ENCODE peak calls at places on chromosomes 13 and 19, in six cellular contexts. Y is body of pancreas; T is CD8-positive, alpha-beta T cell; D is PC-9; L is heart left ventricle; H is lower lobe of right lung. C is an unnamed sample. For H3K4me1 and H3K36me3, the result is how much of the 10 kb centered on the place peaks cover.

GRCh38 chr13:45851171-45851889 is at the start of gene SIAH3:
- DNase-seq in H (no peak), L (no peak), Y (peak), T (peak), D (no peak), C (no peak)

GRCh38 chr19:35764432-35765315 is 6.7 kb downstream of the PROSER3 start:
- DNase-seq in T (no peak), D (no peak), L (peak), H (no peak), Y (no peak), C (no peak)

GRCh38 chr19:3976495-3977241 is 5.8 kb upstream of the DAPK3 start:
- DNase-seq in T (no peak), H (no peak), Y (no peak), L (no peak), D (no peak), C (no peak)

GRCh38 chr13:54536112-54536511 is 1507.5 kb downstream of the OLFM4 start:
- DNase-seq in Y (no peak), D (no peak), H (no peak), L (no peak), T (no peak), C (no peak)

GRCh38 chr19:10669246-10669645 is 15.1 kb downstream of the ILF3 start:
- DNase-seq in L (peak), D (no peak), Y (no peak), T (no peak), H (no peak), C (no peak)

GRCh38 chr19:14167594-14168138 is 31.3 kb upstream of the ASF1B start:
- DNase-seq in L (peak), D (no peak), Y (no peak), H (no peak), T (no peak), C (no peak)

GRCh38 chr13:32850311-32851052 is 165.7 kb upstream of the KL start:
- DNase-seq in L (no peak), Y (no peak), T (no peak), D (no peak), H (no peak), C (no peak)

GRCh38 chr19:54172764-54173699 is at the start of gene TMC4:
- DNase-seq in L (no peak), D (peak), H (peak), Y (peak), T (no peak), C (peak)

GRCh38 chr19:53333071-53333465 is 481 bp upstream of the ZNF845 start:
- DNase-seq in H (peak), Y (peak), D (no peak), T (peak), L (peak), C (peak)

GRCh38 chr19:49295208-49295880 is 29.6 kb downstream of the SLC6A16 start:
- DNase-seq in H (no peak), D (no peak), Y (no peak), T (no peak), L (no peak), C (no peak)

GRCh38 chr13:100394005-100394695 is 194.4 kb downstream of the GGACT start:
- DNase-seq in L (no peak), T (no peak), Y (no peak), D (no peak), H (no peak), C (no peak)

GRCh38 chr13:110564472-110564985 is 3.0 kb upstream of the RAB20 start:
- DNase-seq in L (no peak), T (no peak), H (no peak), Y (no peak), D (no peak), C (no peak)

GRCh38 chr13:112063807-112064206 is 3.1 kb upstream of the SOX1 start:
- DNase-seq in D (no peak), T (no peak), Y (no peak), H (no peak), L (no peak), C (no peak)

GRCh38 chr13:27269114-27269665 is 1.4 kb upstream of the RASL11A start:
- DNase-seq in T (no peak), L (no peak), Y (no peak), D (peak), H (no peak), C (no peak)

GRCh38 chr19:29263305-29264080 is 50.5 kb upstream of the UQCRFS1 start:
- DNase-seq in Y (peak), T (no peak), D (no peak), H (no peak), L (no peak), C (peak)

GRCh38 chr13:42876810-42877550 is 95.6 kb downstream of the FAM216B start:
- DNase-seq in D (peak), H (no peak), T (no peak), L (no peak), Y (no peak), C (no peak)

GRCh38 chr13:33351324-33351723 is 65.8 kb upstream of the STARD13 start:
- DNase-seq in D (no peak), T (no peak), Y (no peak), H (no peak), L (no peak), C (no peak)

GRCh38 chr13:44573790-44574465 is 2.2 kb downstream of the TSC22D1 start:
- DNase-seq in H (no peak), T (no peak), L (no peak), D (peak), Y (peak), C (peak)

DNA sequence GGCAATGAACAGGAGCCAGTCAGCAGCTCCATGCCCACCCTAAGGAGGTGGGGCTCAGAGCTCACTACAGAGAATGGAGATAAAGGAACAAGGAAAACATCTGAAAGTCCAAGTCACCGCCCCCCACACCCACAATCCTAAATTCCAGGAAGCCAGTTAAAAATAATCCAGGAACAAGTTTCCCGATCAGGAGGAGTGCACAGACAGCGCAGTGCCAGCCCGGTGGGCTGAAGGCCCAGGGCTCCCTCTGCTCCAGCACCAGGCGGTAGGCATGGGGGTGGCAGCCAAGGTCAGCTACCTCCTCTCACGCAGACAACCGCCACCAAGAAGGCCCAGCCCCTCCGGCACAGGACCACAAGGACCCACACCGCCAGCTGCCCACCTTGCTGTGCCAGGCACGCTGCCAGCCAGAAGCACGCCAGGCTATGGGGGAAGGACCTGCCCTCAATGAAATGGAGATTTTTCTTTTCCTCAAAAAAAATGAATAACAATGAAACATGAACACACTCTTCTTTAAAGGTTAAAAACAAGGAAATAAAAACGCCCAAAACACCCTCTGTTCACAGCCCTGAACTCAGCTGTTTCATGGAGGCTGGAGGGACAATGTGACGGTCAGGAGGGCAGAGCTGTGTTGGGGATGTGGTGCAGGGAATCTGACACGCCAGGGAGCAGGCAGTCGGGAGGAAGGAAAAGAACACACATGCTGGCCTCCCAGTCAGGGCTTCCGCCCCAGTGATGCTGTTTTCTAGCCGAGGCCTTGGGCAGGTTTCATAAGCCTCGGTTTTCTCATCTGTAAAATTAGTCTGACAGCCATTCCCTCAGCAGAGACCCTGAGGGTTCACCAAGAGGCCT is 11.0 kb downstream of the STK24 start:
- DNase-seq in L (peak), Y (peak), T (no peak), H (no peak), D (no peak), C (no peak)
- H3K4me3 ChIP-seq in L (no peak), Y (no peak), T (no peak), H (no peak), D (no peak), C (no peak)

DNA sequence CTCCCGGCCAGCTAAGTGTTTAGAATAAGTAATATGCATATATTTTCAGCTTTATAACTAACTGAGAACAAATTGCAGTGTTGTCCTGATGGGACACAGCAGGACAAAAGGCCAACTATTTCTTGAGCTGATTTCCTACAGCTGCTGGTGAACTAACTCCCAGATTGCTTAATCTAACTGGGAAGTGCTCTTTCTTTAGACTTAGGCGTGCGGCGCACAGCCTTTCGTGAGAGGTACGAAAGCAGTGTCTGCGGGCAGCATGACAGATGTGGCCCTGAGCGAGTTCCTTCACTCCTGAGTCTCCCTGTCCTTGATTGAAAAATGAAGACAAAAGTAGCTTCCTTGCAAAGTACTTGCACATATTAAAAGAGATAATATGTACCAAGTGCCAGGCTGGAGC is 47.3 kb upstream of the NPAS1 start:
- DNase-seq in Y (no peak), T (no peak), H (no peak), D (peak), L (no peak), C (no peak)
- H3K4me1 ChIP-seq in Y (under half), T (under half), H (under half), D (under half), L (half or more), C (under half)

DNA sequence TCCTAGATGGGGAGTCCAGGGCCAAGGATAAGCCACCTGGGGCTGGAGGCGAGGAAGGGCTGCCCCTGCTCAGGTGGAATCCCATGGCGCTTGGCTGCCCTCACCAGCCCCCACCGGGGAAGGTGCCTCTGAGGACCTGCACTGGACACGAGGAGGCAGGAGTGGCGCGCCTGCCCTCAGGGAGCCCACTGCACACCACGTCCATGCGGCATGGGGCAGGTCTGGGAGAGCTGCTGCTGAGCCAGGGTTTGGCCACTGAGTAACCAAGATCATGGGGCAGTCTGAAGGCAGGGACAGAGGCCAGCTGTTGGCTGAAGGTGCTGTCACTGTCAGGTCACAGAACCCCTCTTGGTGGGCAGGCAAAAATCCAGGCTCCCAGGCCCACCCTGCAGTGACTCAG is 25.9 kb downstream of the ELAVL1 start:
- DNase-seq in H (peak), L (no peak), D (no peak), T (no peak), Y (no peak), C (no peak)
- H3K36me3 ChIP-seq in H (half or more), L (half or more), D (under half), T (under half), Y (under half), C (under half)

GRCh38 chr19:45564131-45564780 is 20.3 kb downstream of the OPA3 start:
- DNase-seq in L (peak), H (no peak), T (no peak), Y (no peak), D (no peak), C (no peak)
- H3K4me3 ChIP-seq in L (no peak), H (no peak), T (peak), Y (no peak), D (no peak), C (no peak)

GRCh38 chr19:50975766-50976165 is 6.4 kb upstream of the KLK6 start:
- DNase-seq in L (no peak), D (peak), Y (no peak), T (no peak), H (no peak), C (peak)
- H3K4me1 ChIP-seq in L (under half), D (half or more), Y (under half), T (under half), H (under half), C (under half)

GRCh38 chr19:2811221-2811722 is 8.4 kb upstream of the ZNF554 start:
- DNase-seq in Y (no peak), T (no peak), H (no peak), L (no peak), D (no peak), C (peak)
- H3K36me3 ChIP-seq in Y (under half), T (under half), H (half or more), L (half or more), D (under half), C (under half)

C was measured in Caco-2.